ENCODE peak calls at places on chromosome 15, in five cellular contexts. N is A549, C is HepG2, A is K562, E is GM12878. S is an unnamed sample. For H3K4me1, the result is how much of the 10 kb centered on the place peaks cover.

GRCh38 chr15:88604972-88605506 is 16.1 kb upstream of the AEN start:
- DNase-seq in C (no peak), A (no peak), E (no peak), N (no peak), S (peak)

GRCh38 chr15:42704492-42704926 is 32.4 kb downstream of the CDAN1 start:
- DNase-seq in C (peak), N (peak), E (peak), A (peak), S (peak)

GRCh38 chr15:73900129-73900712 is 26.0 kb upstream of the LOXL1 start:
- DNase-seq in E (no peak), N (no peak), C (no peak), A (no peak), S (no peak)

GRCh38 chr15:69838338-69838737 is 259.4 kb downstream of the TLE3 start:
- DNase-seq in A (no peak), N (no peak), C (no peak), E (no peak), S (no peak)

GRCh38 chr15:81411056-81411455 is 37.0 kb upstream of the TMC3 start:
- DNase-seq in N (peak), E (no peak), A (no peak), C (no peak), S (peak)

GRCh38 chr15:66161575-66162118 is 91.9 kb downstream of the MEGF11 start:
- DNase-seq in A (no peak), C (no peak), E (no peak), N (no peak), S (no peak)

GRCh38 chr15:90407871-90408317 is 19.9 kb downstream of the IQGAP1 start:
- DNase-seq in N (no peak), E (no peak), A (no peak), C (no peak), S (no peak)

GRCh38 chr15:59237119-59237853 is 30.6 kb downstream of the LDHAL6B start:
- DNase-seq in C (no peak), A (no peak), N (no peak), E (peak), S (no peak)

GRCh38 chr15:34514251-34514760 is 69.1 kb downstream of the GOLGA8B start:
- DNase-seq in E (no peak), A (peak), N (peak), C (no peak), S (peak)

GRCh38 chr15:98728811-98729160 is 80.4 kb downstream of the IGF1R start:
- DNase-seq in C (no peak), E (no peak), A (no peak), N (no peak), S (no peak)

GRCh38 chr15:20272422-20273184 is 269.0 kb downstream of the GOLGA6L6 start:
- DNase-seq in E (no peak), C (no peak), N (no peak), A (no peak), S (no peak)

GRCh38 chr15:36075333-36075732 is 504.1 kb upstream of the CDIN1 start:
- DNase-seq in A (no peak), N (no peak), C (no peak), E (no peak), S (no peak)

GRCh38 chr15:82750831-82751181 is 41.1 kb upstream of the AP3B2 start:
- DNase-seq in A (peak), N (peak), C (no peak), E (peak), S (peak)

GRCh38 chr15:44535509-44536297 is 1.2 kb upstream of the EIF3J start:
- DNase-seq in E (no peak), N (peak), A (peak), C (peak), S (peak)

GRCh38 chr15:31324739-31325431 is 1.8 kb upstream of the KLF13 start:
- DNase-seq in E (no peak), A (no peak), C (no peak), N (no peak), S (no peak)

GRCh38 chr15:31323627-31324026 is 3.0 kb upstream of the KLF13 start:
- DNase-seq in C (no peak), E (no peak), N (no peak), A (no peak), S (no peak)

GRCh38 chr15:31321418-31321817 is 5.2 kb upstream of the KLF13 start:
- DNase-seq in E (no peak), A (no peak), N (no peak), C (no peak), S (no peak)

GRCh38 chr15:31320022-31320421 is 6.6 kb upstream of the KLF13 start:
- DNase-seq in E (no peak), N (no peak), A (no peak), C (no peak), S (no peak)

GRCh38 chr15:31322486-31322885 is 4.1 kb upstream of the KLF13 start:
- DNase-seq in C (no peak), E (no peak), N (no peak), A (no peak), S (no peak)
- H3K4me1 ChIP-seq in C (under half), E (under half), N (under half), A (under half), S (under half)

GRCh38 chr15:64522226-64522823 is 61.9 kb downstream of the ZNF609 start:
- DNase-seq in C (no peak), A (no peak), N (no peak), E (no peak), S (no peak)
- H3K27ac ChIP-seq in C (no peak), A (no peak), N (no peak), E (no peak), S (peak)

GRCh38 chr15:75675579-75676404 is 28.1 kb downstream of the SNX33 start:
- DNase-seq in E (no peak), N (no peak), A (no peak), C (no peak), S (no peak)
- TF ChIP-seq JUNB in E (no peak), N (no peak), A (no peak), C (no peak), S (no peak)

DNA sequence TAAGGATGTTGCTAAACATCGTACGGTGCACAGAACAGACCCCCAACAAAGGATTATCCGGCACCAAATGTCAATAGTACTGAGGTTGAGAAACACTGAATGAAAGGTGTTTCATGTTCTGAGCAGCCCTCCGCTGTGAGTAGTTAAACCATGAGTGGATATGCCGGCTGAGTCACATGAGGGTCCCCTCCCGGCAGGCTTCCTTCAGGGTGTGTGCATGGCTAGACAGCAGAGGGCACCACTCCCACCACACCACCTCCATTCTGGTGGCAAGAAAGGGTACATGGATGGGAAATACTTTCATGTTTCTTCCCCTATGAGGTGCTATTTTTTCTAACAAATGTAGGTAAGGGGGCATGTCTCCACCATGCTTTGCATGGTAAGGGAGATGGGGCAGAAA is 128.3 kb upstream of the SEMA6D start:
- DNase-seq in A (no peak), N (no peak), C (no peak), E (no peak), S (peak)
- H3K4me1 ChIP-seq in A (under half), N (under half), C (under half), E (under half), S (under half)

DNA sequence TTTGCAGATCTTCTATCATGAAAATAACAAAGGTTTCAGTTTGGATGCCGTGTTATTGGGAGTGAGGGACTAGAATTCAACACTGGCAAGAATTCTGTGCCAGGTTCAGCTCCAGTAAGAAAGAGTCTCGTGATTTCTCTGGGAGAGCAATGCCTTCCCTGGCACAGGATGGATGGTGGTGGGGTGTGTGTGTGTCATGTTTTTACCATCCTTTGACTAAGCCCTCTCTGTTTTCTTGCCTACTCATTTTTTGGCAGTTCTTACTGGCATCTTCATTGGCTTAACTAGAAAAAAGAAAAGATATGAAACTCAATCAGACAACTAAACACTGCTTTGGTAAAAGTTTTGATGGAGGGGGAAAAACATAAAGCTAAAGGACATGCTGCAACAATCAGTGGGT is 86.6 kb downstream of the FMN1 start:
- DNase-seq in A (no peak), C (no peak), N (no peak), E (no peak), S (no peak)
- H3K27ac ChIP-seq in A (no peak), C (no peak), N (no peak), E (no peak), S (no peak)

GRCh38 chr15:51338496-51338895 is at the start of gene CYP19A1:
- DNase-seq in C (no peak), E (no peak), A (no peak), N (no peak), S (peak)

GRCh38 chr15:51342249-51342999 is 969 bp downstream of the GLDN start:
- DNase-seq in C (no peak), A (no peak), N (no peak), E (no peak), S (peak)

GRCh38 chr15:51343466-51343865 is 2.0 kb downstream of the GLDN start:
- DNase-seq in E (no peak), C (no peak), N (no peak), A (no peak), S (no peak)

GRCh38 chr15:51336011-51336410 is 2.4 kb downstream of the CYP19A1 start:
- DNase-seq in A (no peak), N (no peak), E (no peak), C (no peak), S (no peak)

GRCh38 chr15:51341366-51342248 is at the start of gene GLDN:
- DNase-seq in A (no peak), C (no peak), E (no peak), N (peak), S (peak)
- TF ChIP-seq JUNB in A (no peak), C (no peak), E (no peak), N (no peak), S (no peak)

DNA sequence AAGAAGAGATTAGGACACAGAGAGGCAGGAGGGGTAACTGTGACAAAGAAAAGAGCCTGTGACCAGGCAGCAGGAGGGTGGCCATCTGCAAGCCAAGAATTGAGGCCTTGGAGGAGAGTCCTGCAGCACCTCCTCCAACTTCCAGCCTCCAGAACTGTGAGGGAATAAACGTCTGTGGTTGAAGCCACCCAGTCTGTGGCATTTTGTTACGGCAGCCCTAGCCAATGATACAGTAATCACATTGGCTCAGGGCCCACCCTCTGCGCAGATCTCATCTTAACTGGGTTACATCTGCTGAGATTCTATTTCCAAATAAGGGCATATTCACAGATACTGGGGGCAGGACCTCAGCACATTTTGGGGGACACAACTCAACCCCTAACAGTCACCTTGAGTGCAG is 11.3 kb downstream of the SELENOS start:
- DNase-seq in C (no peak), N (no peak), A (no peak), E (no peak), S (no peak)
- H3K4me1 ChIP-seq in C (under half), N (under half), A (under half), E (under half), S (under half)

GRCh38 chr15:67782592-67782991 is 42.7 kb upstream of the SKOR1 start:
- DNase-seq in C (no peak), N (no peak), A (no peak), E (no peak), S (peak)
- H3K27ac ChIP-seq in C (no peak), N (no peak), A (no peak), E (no peak), S (peak)

GRCh38 chr15:27342991-27343390 is 372.0 kb downstream of the GABRG3 start:
- DNase-seq in E (no peak), A (no peak), N (no peak), C (no peak), S (peak)
- TF ChIP-seq JUNB in E (no peak), A (no peak), N (no peak), C (no peak), S (no peak)

DNA sequence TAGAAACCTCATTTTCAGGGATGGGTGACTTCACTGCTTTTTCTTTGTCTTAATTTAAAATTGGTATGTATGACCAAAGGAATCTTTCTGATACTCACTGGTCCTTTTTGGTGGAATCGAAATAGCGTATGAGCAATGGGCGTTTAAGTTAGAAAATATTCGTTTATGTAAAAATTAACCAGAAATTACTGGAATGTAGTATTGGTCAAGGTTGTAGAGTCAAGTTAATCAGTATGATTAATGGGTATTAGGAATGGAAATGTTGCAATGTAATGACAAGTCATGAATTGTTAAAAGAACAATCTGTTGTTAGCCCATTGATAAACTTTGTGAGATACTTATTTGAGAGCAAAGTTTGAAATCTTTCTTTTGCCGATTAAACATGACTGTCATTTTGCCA is 36.9 kb downstream of the AKAP13 start:
- DNase-seq in N (no peak), E (no peak), A (no peak), C (no peak), S (no peak)
- H3K4me1 ChIP-seq in N (half or more), E (half or more), A (under half), C (under half), S (under half)